ENCODE peak calls at places on chromosome 20, in four cellular contexts. One of them, this sample, is unnamed.

GRCh38 chr20:37392441-37393195 is 46.7 kb downstream of the SRC start:
- DNase-seq in breast epithelium: no peak
- DNase-seq in IMR-90: no peak
- DNase-seq in HepG2: peak
- DNase-seq in this sample: no peak

GRCh38 chr20:13552061-13552460 is 86.7 kb downstream of the TASP1 start:
- DNase-seq in IMR-90: peak
- DNase-seq in breast epithelium: no peak
- DNase-seq in HepG2: no peak
- DNase-seq in this sample: no peak

GRCh38 chr20:38859070-38859690 is 53.7 kb downstream of the PPP1R16B start:
- DNase-seq in HepG2: no peak
- DNase-seq in breast epithelium: no peak
- DNase-seq in IMR-90: no peak
- DNase-seq in this sample: no peak

GRCh38 chr20:325889-326644 is 715 bp downstream of the SOX12 start:
- DNase-seq in HepG2: peak
- DNase-seq in breast epithelium: peak
- DNase-seq in IMR-90: peak
- DNase-seq in this sample: peak

GRCh38 chr20:41142241-41142640 is 4.9 kb downstream of the PLCG1 start:
- DNase-seq in breast epithelium: no peak
- DNase-seq in HepG2: no peak
- DNase-seq in IMR-90: no peak
- DNase-seq in this sample: no peak

GRCh38 chr20:37406010-37406998 is 60.4 kb downstream of the SRC start:
- DNase-seq in IMR-90: peak
- DNase-seq in HepG2: no peak
- DNase-seq in breast epithelium: no peak
- DNase-seq in this sample: peak

GRCh38 chr20:21053002-21053762 is 53.0 kb downstream of the LINC00237 start:
- DNase-seq in IMR-90: no peak
- DNase-seq in HepG2: peak
- DNase-seq in breast epithelium: no peak
- DNase-seq in this sample: no peak

GRCh38 chr20:35462351-35462750 is 7.0 kb downstream of the CEP250 start:
- DNase-seq in IMR-90: no peak
- DNase-seq in HepG2: no peak
- DNase-seq in breast epithelium: no peak
- DNase-seq in this sample: no peak

GRCh38 chr20:46230811-46231282 is 77.5 kb downstream of the CDH22 start:
- DNase-seq in breast epithelium: no peak
- DNase-seq in IMR-90: peak
- DNase-seq in HepG2: peak
- DNase-seq in this sample: peak

GRCh38 chr20:44714701-44715494 is at the start of gene CCN5:
- DNase-seq in IMR-90: peak
- DNase-seq in breast epithelium: peak
- DNase-seq in HepG2: peak
- DNase-seq in this sample: peak

GRCh38 chr20:35398660-35399144 is 13.1 kb downstream of the UQCC1 start:
- DNase-seq in breast epithelium: no peak
- DNase-seq in IMR-90: peak
- DNase-seq in HepG2: peak
- DNase-seq in this sample: no peak

GRCh38 chr20:3092611-3093379 is 8.3 kb upstream of the AVP start:
- DNase-seq in HepG2: no peak
- DNase-seq in breast epithelium: no peak
- DNase-seq in IMR-90: no peak
- DNase-seq in this sample: no peak

GRCh38 chr20:8132632-8133587 is 844 bp downstream of the PLCB1 start:
- DNase-seq in breast epithelium: peak
- DNase-seq in HepG2: no peak
- DNase-seq in IMR-90: no peak
- DNase-seq in this sample: peak

GRCh38 chr20:35487479-35487878 is 32.1 kb downstream of the CEP250 start:
- DNase-seq in breast epithelium: no peak
- DNase-seq in HepG2: no peak
- DNase-seq in IMR-90: no peak
- DNase-seq in this sample: no peak

GRCh38 chr20:49712918-49713778 is 530 bp downstream of the B4GALT5 start:
- DNase-seq in breast epithelium: no peak
- DNase-seq in HepG2: no peak
- DNase-seq in IMR-90: peak
- DNase-seq in this sample: peak

GRCh38 chr20:18971574-18971973 is 158.0 kb downstream of the SCP2D1 start:
- DNase-seq in IMR-90: no peak
- DNase-seq in HepG2: no peak
- DNase-seq in breast epithelium: peak
- DNase-seq in this sample: peak

GRCh38 chr20:60058869-60059268 is 100.6 kb downstream of the CDH26 start:
- DNase-seq in HepG2: no peak
- DNase-seq in IMR-90: no peak
- DNase-seq in breast epithelium: no peak
- DNase-seq in this sample: no peak

GRCh38 chr20:25361287-25361683 is 29.4 kb downstream of the ABHD12 start:
- DNase-seq in breast epithelium: no peak
- DNase-seq in HepG2: peak
- DNase-seq in IMR-90: peak
- DNase-seq in this sample: no peak

DNA sequence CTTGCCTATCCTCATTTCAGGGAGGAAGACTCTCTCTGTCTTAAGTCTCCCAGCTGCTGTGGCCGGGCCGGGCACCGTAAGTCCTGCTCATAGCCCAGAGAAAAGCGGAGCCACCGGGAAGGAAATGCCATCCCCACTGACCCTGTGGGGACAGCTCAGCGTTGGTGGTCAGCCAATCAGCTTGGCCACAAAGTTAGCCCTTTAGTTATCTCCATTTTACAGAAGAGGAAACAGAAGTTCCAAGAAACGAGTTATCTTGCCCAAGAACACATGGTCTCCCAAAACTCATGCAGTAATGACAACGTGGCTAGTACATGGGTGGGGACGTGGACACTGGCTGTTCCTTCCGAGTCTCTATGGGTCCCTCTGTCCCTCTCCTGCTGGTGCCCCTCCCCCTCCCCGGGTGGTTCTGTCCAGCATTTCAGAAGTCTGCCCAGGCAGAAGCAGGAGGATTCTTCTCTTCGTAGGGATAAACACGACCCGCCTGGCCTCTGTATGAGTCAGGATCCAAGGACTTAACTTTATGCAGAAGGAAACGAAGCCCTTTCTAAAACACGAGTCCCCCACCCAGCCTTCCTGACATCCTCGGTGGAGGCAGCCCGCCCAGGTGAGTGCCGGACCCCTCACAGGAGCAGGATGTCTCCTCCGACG is 273.8 kb downstream of the CDH4 start:
- DNase-seq in HepG2: no peak
- DNase-seq in breast epithelium: no peak
- DNase-seq in IMR-90: peak
- DNase-seq in this sample: no peak
- TF ChIP-seq POLR2A in HepG2: no peak
- TF ChIP-seq POLR2A in breast epithelium: no peak
- TF ChIP-seq POLR2A in IMR-90: no peak
- TF ChIP-seq POLR2A in this sample: no peak

DNA sequence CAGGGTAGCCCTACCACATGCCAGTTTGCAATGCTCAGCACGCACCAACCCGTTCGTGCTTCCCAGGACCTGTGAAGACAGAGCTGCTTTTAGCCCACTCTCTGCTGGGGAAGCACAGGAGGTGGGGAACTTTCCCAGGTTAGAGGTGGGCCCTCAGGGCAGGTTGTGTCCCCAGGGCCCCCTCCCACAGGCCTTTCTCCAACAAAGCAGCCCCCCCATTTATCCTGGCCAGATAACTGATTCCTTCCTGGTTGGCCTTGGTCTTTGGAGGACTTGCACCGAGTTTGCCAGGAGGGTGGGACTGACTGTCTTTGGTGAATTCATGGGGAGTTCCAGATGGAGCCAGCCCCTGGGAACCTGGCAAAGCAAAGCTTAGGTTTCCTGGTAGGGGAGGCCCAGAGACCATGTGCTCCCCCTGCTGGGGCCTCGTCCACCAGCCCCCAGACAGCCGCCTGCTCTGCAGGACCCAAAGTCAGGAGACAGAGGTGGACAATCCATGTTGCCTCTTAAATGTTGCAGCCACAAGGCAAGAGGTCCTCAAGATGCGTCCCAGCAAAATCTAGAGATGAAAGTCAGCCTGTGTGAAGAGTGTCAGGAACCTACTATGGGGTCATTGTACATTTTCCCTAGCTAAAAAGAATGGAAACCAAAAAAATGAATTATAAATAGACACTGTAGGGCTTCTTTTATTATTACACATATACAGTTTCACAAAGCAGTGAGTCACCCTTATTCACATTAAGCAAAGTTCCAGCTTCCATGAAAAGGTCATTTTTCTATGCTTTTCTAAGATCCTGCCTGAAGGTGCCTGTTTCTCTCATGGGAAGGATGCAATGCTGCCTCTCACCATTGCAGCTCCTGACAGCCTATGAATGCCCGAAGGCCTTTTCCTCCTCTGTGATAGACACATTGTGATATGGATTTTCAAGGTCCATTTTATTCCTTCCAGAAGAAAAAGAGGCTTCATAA is 497.8 kb downstream of the PREX1 start:
- DNase-seq in IMR-90: peak
- DNase-seq in breast epithelium: no peak
- DNase-seq in HepG2: peak
- DNase-seq in this sample: no peak
- TF ChIP-seq CTCF in IMR-90: no peak
- TF ChIP-seq CTCF in breast epithelium: no peak
- TF ChIP-seq CTCF in HepG2: peak
- TF ChIP-seq CTCF in this sample: no peak

GRCh38 chr20:51800769-51801219 is 1.5 kb downstream of the SALL4 start:
- DNase-seq in IMR-90: no peak
- DNase-seq in HepG2: no peak
- DNase-seq in breast epithelium: no peak
- DNase-seq in this sample: peak

GRCh38 chr20:51799586-51799985 is 2.7 kb downstream of the SALL4 start:
- DNase-seq in breast epithelium: no peak
- DNase-seq in IMR-90: no peak
- DNase-seq in HepG2: no peak
- DNase-seq in this sample: no peak

GRCh38 chr20:51800132-51800721 is 2.1 kb downstream of the SALL4 start:
- DNase-seq in breast epithelium: peak
- DNase-seq in HepG2: peak
- DNase-seq in IMR-90: no peak
- DNase-seq in this sample: peak

GRCh38 chr20:51802170-51802745 is at the start of gene SALL4:
- DNase-seq in HepG2: no peak
- DNase-seq in IMR-90: no peak
- DNase-seq in breast epithelium: no peak
- DNase-seq in this sample: no peak

DNA sequence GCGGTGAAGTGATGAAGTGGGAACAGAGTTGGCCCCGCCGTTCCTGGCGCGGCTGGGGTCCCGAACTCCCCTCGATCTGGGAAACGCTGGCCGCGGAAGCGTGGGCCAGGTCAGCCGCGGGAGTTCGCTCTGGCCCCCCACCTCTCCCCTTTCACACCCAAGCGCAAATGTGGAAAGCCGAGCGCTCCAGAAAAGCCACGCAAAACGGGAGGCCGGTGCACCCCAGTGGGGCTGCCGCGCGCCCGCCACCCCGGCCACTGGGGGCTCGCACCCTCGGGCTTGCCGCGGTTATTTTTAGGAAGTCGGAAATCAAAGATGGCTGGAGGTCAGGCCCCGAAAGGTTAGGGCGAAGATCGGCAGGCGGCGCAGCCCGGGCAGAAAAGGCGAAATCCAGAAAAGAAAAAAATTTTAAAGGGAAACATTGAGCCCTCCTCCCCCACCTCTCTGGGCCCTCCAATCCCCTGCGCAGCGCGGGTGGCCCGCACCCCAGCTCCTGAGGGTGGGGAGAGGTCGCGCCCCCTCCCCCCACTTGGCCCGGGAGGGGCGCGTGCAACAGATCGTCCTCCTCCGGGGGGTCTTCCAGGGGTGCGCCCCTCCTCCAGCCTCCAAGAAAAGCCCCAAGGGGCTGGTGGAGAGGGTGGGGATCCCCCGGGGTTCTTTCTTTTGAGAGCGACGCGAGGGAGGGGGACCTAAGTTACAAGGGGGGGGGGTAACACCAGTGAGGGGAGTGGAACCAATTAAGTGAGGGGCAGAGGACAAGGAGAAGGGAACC is 915 bp downstream of the SALL4 start:
- DNase-seq in HepG2: no peak
- DNase-seq in breast epithelium: no peak
- DNase-seq in IMR-90: no peak
- DNase-seq in this sample: peak
- H3K27ac ChIP-seq in HepG2: no peak
- H3K27ac ChIP-seq in breast epithelium: no peak
- H3K27ac ChIP-seq in IMR-90: no peak
- H3K27ac ChIP-seq in this sample: peak

GRCh38 chr20:31544600-31544999 is 30.4 kb downstream of the HM13 start:
- DNase-seq in IMR-90: no peak
- DNase-seq in HepG2: no peak
- DNase-seq in breast epithelium: no peak
- DNase-seq in this sample: no peak

GRCh38 chr20:31547720-31548298 is 33.6 kb downstream of the HM13 start:
- DNase-seq in breast epithelium: no peak
- DNase-seq in IMR-90: no peak
- DNase-seq in HepG2: no peak
- DNase-seq in this sample: no peak

GRCh38 chr20:31548823-31549512 is 34.7 kb downstream of the HM13 start:
- DNase-seq in IMR-90: no peak
- DNase-seq in HepG2: no peak
- DNase-seq in breast epithelium: no peak
- DNase-seq in this sample: no peak

GRCh38 chr20:31549513-31549880 is 35.3 kb downstream of the HM13 start:
- DNase-seq in breast epithelium: no peak
- DNase-seq in IMR-90: no peak
- DNase-seq in HepG2: no peak
- DNase-seq in this sample: no peak

GRCh38 chr20:31547017-31547675 is 32.9 kb downstream of the HM13 start:
- DNase-seq in breast epithelium: peak
- DNase-seq in IMR-90: peak
- DNase-seq in HepG2: peak
- DNase-seq in this sample: peak
- TF ChIP-seq POLR2A in breast epithelium: peak
- TF ChIP-seq POLR2A in IMR-90: peak
- TF ChIP-seq POLR2A in HepG2: peak
- TF ChIP-seq POLR2A in this sample: no peak

GRCh38 chr20:33897313-33897912 is 86.3 kb downstream of the CHMP4B start:
- DNase-seq in IMR-90: no peak
- DNase-seq in breast epithelium: no peak
- DNase-seq in HepG2: no peak
- DNase-seq in this sample: no peak
- TF ChIP-seq CTCF in IMR-90: no peak
- TF ChIP-seq CTCF in breast epithelium: no peak
- TF ChIP-seq CTCF in HepG2: peak
- TF ChIP-seq CTCF in this sample: no peak

GRCh38 chr20:47392015-47392720 is 35.7 kb upstream of the ZMYND8 start:
- DNase-seq in breast epithelium: no peak
- DNase-seq in IMR-90: peak
- DNase-seq in HepG2: peak
- DNase-seq in this sample: no peak

GRCh38 chr20:47400685-47401084 is 44.2 kb upstream of the ZMYND8 start:
- DNase-seq in IMR-90: no peak
- DNase-seq in breast epithelium: no peak
- DNase-seq in HepG2: no peak
- DNase-seq in this sample: no peak

GRCh38 chr20:47392721-47393073 is 36.2 kb upstream of the ZMYND8 start:
- DNase-seq in IMR-90: peak
- DNase-seq in HepG2: no peak
- DNase-seq in breast epithelium: no peak
- DNase-seq in this sample: no peak

GRCh38 chr20:47396762-47397476 is 40.4 kb upstream of the ZMYND8 start:
- DNase-seq in breast epithelium: no peak
- DNase-seq in IMR-90: no peak
- DNase-seq in HepG2: peak
- DNase-seq in this sample: no peak

GRCh38 chr20:47397652-47398301 is 41.3 kb upstream of the ZMYND8 start:
- DNase-seq in HepG2: no peak
- DNase-seq in breast epithelium: no peak
- DNase-seq in IMR-90: no peak
- DNase-seq in this sample: no peak
- H3K27ac ChIP-seq in HepG2: peak
- H3K27ac ChIP-seq in breast epithelium: no peak
- H3K27ac ChIP-seq in IMR-90: no peak
- H3K27ac ChIP-seq in this sample: no peak

This sample was measured in thyroid gland.